ENCODE peak calls at places on chromosomes 3 and 15, in five cellular contexts. Y is H9, U is esophagus muscularis mucosa, M is prostate gland, V is Peyer's patch. B is an unnamed sample. For H3K4me1, the result is how much of the 10 kb centered on the place peaks cover.

GRCh38 chr15:63353261-63353660 is 28.4 kb downstream of the CA12 start:
- DNase-seq in Y (no peak), U (no peak), M (no peak), V (no peak), B (no peak)

GRCh38 chr15:79170256-79170664 is 79.7 kb upstream of the RASGRF1 start:
- DNase-seq in Y (no peak), U (no peak), M (no peak), V (no peak), B (peak)

GRCh38 chr3:118262800-118263402 is 771.7 kb downstream of the IGSF11 start:
- DNase-seq in Y (no peak), U (no peak), M (no peak), V (no peak), B (no peak)

GRCh38 chr15:100111103-100112060 is 230.4 kb downstream of the ADAMTS17 start:
- DNase-seq in Y (no peak), U (no peak), M (no peak), V (peak), B (peak)

GRCh38 chr15:81888748-81889479 is 156.9 kb downstream of the MEX3B start:
- DNase-seq in Y (no peak), U (peak), M (no peak), V (no peak), B (no peak)

GRCh38 chr15:64897345-64897985 is 14.2 kb upstream of the ANKDD1A start:
- DNase-seq in Y (no peak), U (no peak), M (no peak), V (peak), B (peak)

GRCh38 chr3:108006077-108006675 is 84.7 kb downstream of the CD47 start:
- DNase-seq in Y (no peak), U (no peak), M (peak), V (peak), B (peak)

GRCh38 chr15:65189102-65189740 is 4.1 kb upstream of the CLPX start:
- DNase-seq in Y (peak), U (no peak), M (no peak), V (peak), B (peak)

GRCh38 chr15:56342653-56343052 is 22.6 kb upstream of the TEX9 start:
- DNase-seq in Y (no peak), U (no peak), M (no peak), V (no peak), B (no peak)

GRCh38 chr3:22156868-22157267 is 405.9 kb upstream of the ZNF385D start:
- DNase-seq in Y (no peak), U (no peak), M (peak), V (peak), B (peak)

GRCh38 chr3:153173758-153174516 is 11.9 kb downstream of the RAP2B start:
- DNase-seq in Y (peak), U (no peak), M (no peak), V (no peak), B (no peak)

GRCh38 chr3:178152010-178152409 is 384.2 kb upstream of the KCNMB2 start:
- DNase-seq in Y (no peak), U (no peak), M (no peak), V (no peak), B (no peak)

GRCh38 chr15:68982976-68983550 is 31.4 kb upstream of the NOX5 start:
- DNase-seq in Y (no peak), U (no peak), M (no peak), V (no peak), B (no peak)

GRCh38 chr3:17243616-17244015 is 358.9 kb downstream of the PLCL2 start:
- DNase-seq in Y (no peak), U (no peak), M (no peak), V (no peak), B (no peak)

GRCh38 chr3:159817136-159817535 is 171.5 kb upstream of the IL12A start:
- DNase-seq in Y (no peak), U (no peak), M (no peak), V (no peak), B (no peak)

GRCh38 chr15:85412956-85413854 is 32.8 kb downstream of the AKAP13 start:
- DNase-seq in Y (no peak), U (no peak), M (peak), V (peak), B (peak)

GRCh38 chr3:12455740-12456139 is 28.5 kb upstream of the TSEN2 start:
- DNase-seq in Y (no peak), U (no peak), M (no peak), V (peak), B (no peak)

GRCh38 chr15:93173369-93173768 is 84.4 kb upstream of the RGMA start:
- DNase-seq in Y (no peak), U (no peak), M (no peak), V (no peak), B (peak)

GRCh38 chr3:8712871-8713360 is 20.7 kb upstream of the CAV3 start:
- DNase-seq in Y (no peak), U (no peak), M (no peak), V (no peak), B (no peak)

GRCh38 chr3:156409694-156410093 is 145.2 kb downstream of the SSR3 start:
- DNase-seq in Y (no peak), U (no peak), M (no peak), V (no peak), B (no peak)

GRCh38 chr3:2823016-2823415 is 287.2 kb downstream of the IL5RA start:
- DNase-seq in Y (no peak), U (no peak), M (no peak), V (no peak), B (no peak)

GRCh38 chr3:50373146-50373864 is 14.0 kb upstream of the TMEM115 start:
- DNase-seq in Y (peak), U (no peak), M (no peak), V (no peak), B (no peak)

GRCh38 chr15:62524848-62525247 is 359.8 kb upstream of the C2CD4B start:
- DNase-seq in Y (no peak), U (no peak), M (no peak), V (no peak), B (no peak)

GRCh38 chr15:81336568-81336967 is 12.6 kb upstream of the STARD5 start:
- DNase-seq in Y (no peak), U (no peak), M (no peak), V (peak), B (no peak)

GRCh38 chr15:57373251-57373881 is 2.9 kb upstream of the CGNL1 start:
- DNase-seq in Y (no peak), U (no peak), M (no peak), V (no peak), B (no peak)

GRCh38 chr3:127373701-127374625 is 86.1 kb upstream of the PRR20G start:
- DNase-seq in Y (peak), U (no peak), M (no peak), V (no peak), B (no peak)

GRCh38 chr3:101942356-101942755 is 93.0 kb downstream of the NFKBIZ start:
- DNase-seq in Y (no peak), U (no peak), M (no peak), V (no peak), B (no peak)

DNA sequence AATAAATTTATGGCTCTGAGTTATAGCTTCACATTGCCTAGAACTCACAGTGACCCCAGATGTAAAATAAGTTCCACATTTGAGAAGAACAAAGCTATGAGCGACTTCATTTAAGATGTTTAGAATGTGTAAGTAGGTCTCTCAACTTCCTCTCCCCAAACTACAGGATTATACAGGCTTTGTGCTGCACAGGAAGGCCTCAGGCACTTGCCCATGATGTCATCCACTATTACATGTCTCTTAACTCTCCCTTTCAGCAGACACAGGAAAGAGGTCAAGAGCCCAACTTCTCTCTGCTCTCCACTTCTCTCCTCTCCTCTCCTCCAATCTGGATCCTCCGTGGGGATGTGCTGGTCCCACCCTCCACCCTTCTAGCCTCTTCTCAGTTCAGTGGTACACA is 92.8 kb downstream of the DUT start:
- DNase-seq in Y (no peak), U (no peak), M (no peak), V (no peak), B (no peak)
- H3K4me1 ChIP-seq in Y (under half), U (under half), M (under half), V (under half), B (under half)

GRCh38 chr15:70018646-70019600 is 78.8 kb downstream of the TLE3 start:
- DNase-seq in Y (no peak), U (no peak), M (no peak), V (peak), B (no peak)

GRCh38 chr15:70016511-70016994 is 81.2 kb downstream of the TLE3 start:
- DNase-seq in Y (no peak), U (no peak), M (no peak), V (peak), B (no peak)

GRCh38 chr15:70020229-70020628 is 77.5 kb downstream of the TLE3 start:
- DNase-seq in Y (no peak), U (no peak), M (no peak), V (no peak), B (no peak)

GRCh38 chr15:70017025-70017424 is 80.7 kb downstream of the TLE3 start:
- DNase-seq in Y (no peak), U (no peak), M (no peak), V (peak), B (no peak)

GRCh38 chr15:70017796-70018195 is 79.9 kb downstream of the TLE3 start:
- DNase-seq in Y (no peak), U (no peak), M (no peak), V (no peak), B (no peak)
- H3K4me1 ChIP-seq in Y (under half), U (under half), M (under half), V (under half), B (under half)

GRCh38 chr3:188113761-188114160 is 40.2 kb upstream of the LPP start:
- DNase-seq in Y (no peak), U (no peak), M (no peak), V (no peak), B (no peak)
- H3K4me1 ChIP-seq in Y (under half), U (under half), M (under half), V (under half), B (under half)

GRCh38 chr15:90191344-90191687 is 9.8 kb upstream of the SEMA4B start:
- DNase-seq in Y (no peak), U (no peak), M (no peak), V (no peak), B (no peak)
- H3K4me1 ChIP-seq in Y (under half), U (half or more), M (under half), V (under half), B (under half)